ENCODE peak calls at places on chromosomes 1 and 21, in four cellular contexts. B is stimulated activated CD8-positive, alpha-beta memory T cell treated with anti-CD3 and anti-CD28 coated beads, Interleukin-2, amount 100 ng/mL, for 1 hour; G is BE2C; J is activated gamma-delta T cell treated with Interleukin-2 at 50 U/mL for 16 hours. U is an unnamed sample.

GRCh38 chr1:222097646-222098045 is 355.8 kb upstream of the DUSP10 start:
- DNase-seq in B (no peak), G (no peak), J (no peak), U (no peak)

GRCh38 chr1:206029484-206029883 is 5.8 kb upstream of the CTSE start:
- DNase-seq in B (no peak), G (no peak), J (no peak), U (no peak)

GRCh38 chr1:178724734-178725602 is at the start of gene RALGPS2:
- DNase-seq in B (peak), G (peak), J (peak), U (peak)

GRCh38 chr1:85623061-85623471 is 42.5 kb downstream of the CCN1 start:
- DNase-seq in B (no peak), G (no peak), J (no peak), U (no peak)

GRCh38 chr1:171179323-171180227 is 5.5 kb upstream of the FMO2 start:
- DNase-seq in B (no peak), G (no peak), J (no peak), U (no peak)

GRCh38 chr1:105073660-105074059 is 1324.0 kb downstream of the AMY1C start:
- DNase-seq in B (no peak), G (no peak), J (no peak), U (no peak)

GRCh38 chr1:107786214-107786842 is 178.7 kb downstream of the VAV3 start:
- DNase-seq in B (no peak), G (no peak), J (no peak), U (no peak)

GRCh38 chr1:167473761-167474160 is 44.6 kb downstream of the CD247 start:
- DNase-seq in B (no peak), G (no peak), J (no peak), U (no peak)

GRCh38 chr21:14453339-14453738 is 70.4 kb upstream of the HSPA13 start:
- DNase-seq in B (no peak), G (no peak), J (no peak), U (no peak)

GRCh38 chr1:232574867-232575523 is 54.9 kb downstream of the SIPA1L2 start:
- DNase-seq in B (no peak), G (no peak), J (no peak), U (no peak)

GRCh38 chr21:39891111-39891510 is 23.9 kb downstream of the PCP4 start:
- DNase-seq in B (no peak), G (no peak), J (no peak), U (no peak)

U was measured in Right ventricle myocardium inferior.